ENCODE peak calls at places on chromosomes 6 and 20, in four cellular contexts. One of them, this sample, is unnamed.

GRCh38 chr6:74577619-74578018 is 628.2 kb downstream of the COL12A1 start:
- DNase-seq in H1: no peak
- DNase-seq in HepG2: no peak
- DNase-seq in GM12878: no peak
- DNase-seq in this sample: no peak

GRCh38 chr6:14876778-14877613 is 368.9 kb upstream of the JARID2 start:
- DNase-seq in GM12878: peak; percentile 95
- DNase-seq in HepG2: no peak
- DNase-seq in H1: no peak
- DNase-seq in this sample: no peak

GRCh38 chr6:6674872-6675271 is 86.4 kb downstream of the LY86 start:
- DNase-seq in GM12878: no peak
- DNase-seq in HepG2: no peak
- DNase-seq in H1: no peak
- DNase-seq in this sample: no peak

GRCh38 chr6:156564128-156564806 is 212.9 kb upstream of the ARID1B start:
- DNase-seq in GM12878: peak; percentile 46
- DNase-seq in HepG2: peak; percentile 52
- DNase-seq in H1: peak; percentile 23
- DNase-seq in this sample: peak; percentile 49

GRCh38 chr6:145699462-145699861 is 35.9 kb downstream of the EPM2A start:
- DNase-seq in HepG2: no peak
- DNase-seq in H1: no peak
- DNase-seq in GM12878: no peak
- DNase-seq in this sample: no peak

GRCh38 chr6:128648022-128648598 is 127.7 kb upstream of the PTPRK start:
- DNase-seq in H1: no peak
- DNase-seq in HepG2: no peak
- DNase-seq in GM12878: no peak
- DNase-seq in this sample: no peak

GRCh38 chr6:135085700-135086413 is 31.2 kb upstream of the HBS1L start:
- DNase-seq in GM12878: no peak
- DNase-seq in H1: no peak
- DNase-seq in HepG2: no peak
- DNase-seq in this sample: no peak

GRCh38 chr20:3702992-3703391 is 9.4 kb downstream of the SIGLEC1 start:
- DNase-seq in HepG2: no peak
- DNase-seq in GM12878: no peak
- DNase-seq in H1: no peak
- DNase-seq in this sample: no peak

GRCh38 chr6:35552285-35552917 is 39.7 kb upstream of the TULP1 start:
- DNase-seq in GM12878: peak; percentile 15
- DNase-seq in HepG2: peak; percentile 40
- DNase-seq in H1: peak; percentile 36
- DNase-seq in this sample: peak; percentile 43

GRCh38 chr6:140078552-140079126 is 704.2 kb upstream of the CITED2 start:
- DNase-seq in H1: no peak
- DNase-seq in GM12878: no peak
- DNase-seq in HepG2: no peak
- DNase-seq in this sample: no peak

GRCh38 chr6:26125015-26125690 is 37.9 kb downstream of the HFE start:
- DNase-seq in GM12878: no peak
- DNase-seq in HepG2: no peak
- DNase-seq in H1: no peak
- DNase-seq in this sample: no peak

GRCh38 chr6:96152114-96152708 is 136.4 kb downstream of the FUT9 start:
- DNase-seq in HepG2: no peak
- DNase-seq in H1: no peak
- DNase-seq in GM12878: no peak
- DNase-seq in this sample: no peak

GRCh38 chr6:38459291-38459690 is 180.4 kb downstream of the BTBD9 start:
- DNase-seq in HepG2: no peak
- DNase-seq in H1: no peak
- DNase-seq in GM12878: no peak
- DNase-seq in this sample: no peak

GRCh38 chr6:36204068-36204753 is 7.7 kb downstream of the BRPF3 start:
- DNase-seq in GM12878: peak; percentile 27
- DNase-seq in HepG2: no peak
- DNase-seq in H1: no peak
- DNase-seq in this sample: no peak

GRCh38 chr6:169851641-169852503 is 100.5 kb downstream of the ERMARD start:
- DNase-seq in H1: no peak
- DNase-seq in GM12878: no peak
- DNase-seq in HepG2: no peak
- DNase-seq in this sample: peak; percentile 33

GRCh38 chr6:80742481-80742880 is 636.0 kb downstream of the BCKDHB start:
- DNase-seq in H1: no peak
- DNase-seq in GM12878: no peak
- DNase-seq in HepG2: peak; percentile 1
- DNase-seq in this sample: peak; percentile 1

GRCh38 chr6:2812695-2813094 is 29.0 kb downstream of the SERPINB1 start:
- DNase-seq in H1: no peak
- DNase-seq in HepG2: no peak
- DNase-seq in GM12878: no peak
- DNase-seq in this sample: no peak

GRCh38 chr6:84411060-84411629 is 183.7 kb upstream of the CEP162 start:
- DNase-seq in GM12878: no peak
- DNase-seq in H1: no peak
- DNase-seq in HepG2: no peak
- DNase-seq in this sample: no peak

GRCh38 chr20:12924126-12924525 is 84.6 kb upstream of the SPTLC3 start:
- DNase-seq in GM12878: no peak
- DNase-seq in H1: no peak
- DNase-seq in HepG2: no peak
- DNase-seq in this sample: no peak

GRCh38 chr6:154446984-154447383 is 63.5 kb downstream of the CNKSR3 start:
- DNase-seq in HepG2: no peak
- DNase-seq in GM12878: no peak
- DNase-seq in H1: no peak
- DNase-seq in this sample: no peak

DNA sequence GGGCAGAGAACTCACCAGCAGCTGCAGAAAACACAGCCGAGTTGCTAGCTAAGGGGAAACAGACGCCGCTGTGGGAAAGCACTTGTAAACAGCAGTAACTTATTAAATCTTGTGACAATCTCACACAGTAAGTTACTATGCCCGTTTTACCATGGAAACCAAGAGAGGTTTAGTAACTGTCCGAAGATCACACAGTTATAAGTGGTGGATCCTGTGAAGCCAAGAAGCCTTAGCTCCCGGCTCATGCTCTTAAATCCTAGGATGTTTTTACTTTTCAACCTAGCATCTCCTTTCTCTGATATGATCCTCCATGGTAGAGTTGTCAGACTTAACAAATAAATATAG is 1.5 kb upstream of the SULF2 start:
- DNase-seq in GM12878: no peak
- DNase-seq in H1: no peak
- DNase-seq in HepG2: no peak
- DNase-seq in this sample: no peak
- TF ChIP-seq SUZ12 in GM12878: no peak
- TF ChIP-seq SUZ12 in H1: no peak
- TF ChIP-seq SUZ12 in HepG2: no peak
- TF ChIP-seq SUZ12 in this sample: no peak

DNA sequence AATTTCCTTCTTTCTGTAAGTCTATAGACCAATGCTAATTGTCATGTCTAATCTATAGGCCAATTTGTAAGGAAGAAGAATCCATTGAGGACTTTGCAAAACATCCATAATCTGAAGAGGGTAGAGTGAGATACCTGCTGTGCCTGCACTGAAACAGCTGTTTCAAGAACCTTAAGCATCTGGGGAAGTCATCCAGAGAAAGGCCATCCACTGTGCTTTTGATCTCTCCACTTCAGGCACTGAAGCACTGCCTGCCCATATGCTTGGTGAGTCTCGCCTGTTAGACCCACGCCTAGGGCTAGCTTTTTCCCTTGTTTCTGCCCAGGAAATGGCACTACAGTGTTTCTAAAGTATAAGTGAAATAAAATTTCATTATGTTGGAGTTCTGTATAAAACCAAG is 921.8 kb upstream of the EPHA7 start:
- DNase-seq in H1: no peak
- DNase-seq in HepG2: no peak
- DNase-seq in GM12878: no peak
- DNase-seq in this sample: no peak
- TF ChIP-seq YY1 in H1: no peak
- TF ChIP-seq YY1 in HepG2: no peak
- TF ChIP-seq YY1 in GM12878: no peak
- TF ChIP-seq YY1 in this sample: no peak

DNA sequence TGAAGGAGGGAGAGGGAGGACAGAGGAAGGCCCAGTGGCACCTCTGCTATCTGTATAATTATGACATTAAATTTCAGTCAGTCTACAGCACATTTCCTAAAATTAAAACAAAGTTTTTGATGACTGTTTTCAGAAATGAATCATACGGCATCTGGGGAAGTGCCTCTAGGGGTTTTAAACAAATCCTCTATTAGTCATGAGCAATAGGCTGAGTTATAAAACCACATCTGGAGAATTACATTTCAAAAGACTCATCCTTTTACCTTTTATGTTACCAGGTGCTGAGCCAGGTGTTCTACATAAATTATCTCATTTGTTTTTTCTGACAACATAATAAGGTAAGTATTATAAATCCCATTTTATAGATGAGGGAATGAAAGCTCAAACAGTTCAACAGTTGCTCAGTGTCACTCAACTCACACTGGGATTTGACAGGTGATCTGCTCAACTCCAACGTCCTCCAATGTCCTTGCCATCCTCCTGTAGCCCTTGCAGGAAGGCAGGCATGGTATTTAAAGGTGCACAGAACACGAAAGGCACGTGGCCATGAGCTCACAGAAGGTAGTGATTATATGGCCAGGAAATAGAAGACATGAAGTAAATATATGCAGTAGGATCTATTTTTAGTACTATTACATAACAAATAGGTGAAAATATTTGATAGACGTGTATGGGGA is 184.2 kb upstream of the MAN1A1 start:
- DNase-seq in H1: no peak
- DNase-seq in HepG2: no peak
- DNase-seq in GM12878: peak; percentile 21
- DNase-seq in this sample: no peak
- TF ChIP-seq SUZ12 in H1: no peak
- TF ChIP-seq SUZ12 in HepG2: no peak
- TF ChIP-seq SUZ12 in GM12878: no peak
- TF ChIP-seq SUZ12 in this sample: no peak

GRCh38 chr20:63697868-63698545 is 1.6 kb downstream of the TNFRSF6B start:
- DNase-seq in HepG2: no peak
- DNase-seq in GM12878: no peak
- DNase-seq in H1: no peak
- DNase-seq in this sample: no peak
- TF ChIP-seq YY1 in HepG2: no peak
- TF ChIP-seq YY1 in GM12878: no peak
- TF ChIP-seq YY1 in H1: no peak
- TF ChIP-seq YY1 in this sample: no peak

DNA sequence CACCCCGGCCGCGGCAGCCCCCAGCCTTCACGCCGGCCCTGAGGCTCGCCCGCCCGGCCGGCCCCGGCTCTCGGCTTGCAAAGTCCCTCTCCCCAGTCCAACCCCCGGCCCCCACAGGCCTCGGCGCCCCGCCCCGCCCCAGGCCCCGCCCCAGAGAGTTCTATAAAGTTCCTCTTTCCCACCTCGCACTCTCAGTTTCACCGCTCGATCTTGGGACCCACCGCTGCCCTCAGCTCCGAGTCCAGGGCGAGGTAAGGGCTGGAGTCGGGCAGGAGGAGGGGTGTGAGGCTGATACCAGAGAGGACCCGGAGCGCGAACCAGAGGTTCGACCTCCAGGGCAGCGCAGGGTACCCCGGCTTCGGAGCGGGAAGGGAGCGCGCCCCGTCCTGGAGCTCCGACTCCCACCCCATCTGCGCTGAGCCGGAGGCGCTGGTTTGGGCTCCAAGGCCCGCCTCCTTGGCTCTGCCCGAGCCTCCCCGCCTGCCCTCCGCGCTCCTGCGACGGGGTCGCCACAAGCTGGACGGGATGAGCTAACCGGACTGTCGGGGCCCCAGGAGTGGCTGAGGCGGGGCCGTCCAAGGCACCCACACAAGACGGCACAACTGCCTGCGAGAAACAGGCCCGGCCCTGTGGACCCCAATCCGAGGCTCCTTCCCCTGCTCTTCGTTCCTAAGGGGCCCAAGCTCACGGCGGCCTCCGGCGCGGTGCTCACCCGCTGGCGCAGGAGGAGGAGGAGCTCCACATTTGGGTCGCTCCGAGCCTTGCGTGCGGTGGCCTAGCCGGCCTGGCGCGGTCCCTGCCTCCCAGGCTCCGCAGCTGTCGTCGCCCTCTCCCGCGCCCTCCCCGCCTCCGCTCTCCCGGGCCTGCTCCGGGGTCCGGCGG is at the start of gene IRF4:
- DNase-seq in GM12878: no peak
- DNase-seq in H1: no peak
- DNase-seq in HepG2: no peak
- DNase-seq in this sample: peak; percentile 25
- TF ChIP-seq SUZ12 in GM12878: no peak
- TF ChIP-seq SUZ12 in H1: peak; percentile 48
- TF ChIP-seq SUZ12 in HepG2: no peak
- TF ChIP-seq SUZ12 in this sample: no peak

DNA sequence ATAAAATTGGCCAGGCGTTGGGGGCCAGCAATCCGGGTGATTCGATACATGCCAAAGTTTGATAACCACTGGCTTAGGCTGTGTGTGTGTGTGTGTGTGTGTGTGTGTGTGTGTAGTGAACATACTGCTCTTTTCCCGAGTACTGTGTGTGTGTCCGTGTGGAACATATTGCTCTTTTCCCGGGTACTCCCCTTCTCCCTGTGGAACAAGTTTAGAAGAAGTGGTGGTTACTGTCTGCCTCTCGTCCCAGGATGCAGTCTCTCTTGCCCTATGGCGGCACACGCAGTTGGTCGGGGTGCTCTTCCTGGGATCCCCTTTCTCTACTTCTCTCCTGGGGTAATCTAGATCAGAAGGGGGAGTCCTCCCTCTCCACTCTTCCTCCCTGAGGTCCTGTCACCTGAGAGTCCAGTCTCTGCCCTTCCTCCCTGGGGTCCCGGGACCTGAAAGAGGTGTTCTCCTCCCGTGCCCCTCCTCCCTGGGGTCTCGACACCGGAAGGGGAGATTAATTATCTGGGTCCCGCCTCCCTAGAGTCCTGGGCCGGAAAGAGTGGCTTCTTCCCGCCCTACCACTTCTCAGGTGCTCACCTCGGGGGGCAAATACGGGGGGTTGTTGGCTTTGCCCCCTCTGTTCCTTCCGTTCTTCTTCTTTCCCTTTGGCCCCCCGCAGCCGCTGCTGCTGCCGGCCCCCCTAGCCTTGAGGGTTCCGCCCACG is 516 bp downstream of the GTPBP2 start:
- DNase-seq in GM12878: no peak
- DNase-seq in H1: peak; percentile 21
- DNase-seq in HepG2: peak; percentile 68
- DNase-seq in this sample: no peak
- TF ChIP-seq YY1 in GM12878: no peak
- TF ChIP-seq YY1 in H1: no peak
- TF ChIP-seq YY1 in HepG2: no peak
- TF ChIP-seq YY1 in this sample: no peak

This sample was measured in NT2/D1.